ENCODE peak calls at places on chromosomes 3 and 15, in ten cellular contexts. H is IMR-90; A is lung; J is CD8-positive, alpha-beta T cell; L is right atrium auricular region; W is pancreas; G is breast epithelium; T is cardiac muscle cell; O is heart left ventricle; Z is endothelial cell of umbilical vein. S is an unnamed sample. For H3K36me3, the result is how much of the 10 kb centered on the place peaks cover.

GRCh38 chr3:35932995-35933394 is 293.7 kb downstream of the ARPP21 start:
- DNase-seq in T (peak), O (no peak), H (peak), G (no peak), A (no peak), L (no peak), W (no peak), Z (peak), J (no peak), S (peak)

GRCh38 chr3:166405465-166405864 is 568.2 kb upstream of the BCHE start:
- DNase-seq in H (no peak), A (no peak), W (no peak), Z (no peak), L (no peak), T (no peak), G (no peak), O (no peak), J (no peak), S (no peak)

GRCh38 chr3:2099028-2099671 is 484 bp downstream of the CNTN4 start:
- DNase-seq in Z (no peak), W (no peak), J (no peak), H (no peak), O (no peak), G (no peak), A (no peak), T (no peak), L (no peak), S (peak)

GRCh38 chr3:149277338-149277813 is 55.7 kb upstream of the CP start:
- DNase-seq in A (no peak), G (no peak), H (peak), W (no peak), T (peak), O (no peak), J (peak), Z (peak), L (no peak), S (no peak)

GRCh38 chr3:177646749-177647148 is 449.5 kb upstream of the TBL1XR1 start:
- DNase-seq in O (no peak), G (no peak), T (no peak), L (no peak), Z (no peak), H (no peak), A (no peak), J (peak), W (no peak), S (no peak)

GRCh38 chr3:174342206-174342605 is 516.9 kb upstream of the NAALADL2 start:
- DNase-seq in L (no peak), W (no peak), G (no peak), Z (no peak), J (no peak), A (no peak), H (peak), O (no peak), T (no peak), S (no peak)

GRCh38 chr3:18349197-18349798 is 75.8 kb downstream of the SATB1 start:
- DNase-seq in A (no peak), O (no peak), G (no peak), T (no peak), H (no peak), L (no peak), W (no peak), Z (no peak), J (no peak), S (no peak)

GRCh38 chr15:49495993-49496747 is 73.1 kb downstream of the FGF7 start:
- DNase-seq in H (peak), W (no peak), Z (no peak), T (peak), G (no peak), O (no peak), J (no peak), L (no peak), A (no peak), S (no peak)

GRCh38 chr15:58553365-58553918 is 121.7 kb downstream of the LIPC start:
- DNase-seq in T (no peak), H (no peak), W (no peak), J (no peak), O (no peak), L (peak), G (no peak), Z (no peak), A (no peak), S (no peak)

GRCh38 chr3:183185696-183186095 is 23.2 kb upstream of the LAMP3 start:
- DNase-seq in G (no peak), L (no peak), J (no peak), Z (peak), T (peak), O (no peak), W (no peak), H (peak), A (no peak), S (no peak)

GRCh38 chr3:8713901-8714759 is 19.5 kb upstream of the CAV3 start:
- DNase-seq in L (no peak), H (no peak), Z (no peak), A (no peak), J (no peak), T (peak), G (no peak), O (no peak), W (no peak), S (no peak)

GRCh38 chr15:62740141-62741004 is 302.2 kb upstream of the TPM1 start:
- DNase-seq in Z (no peak), L (no peak), A (no peak), T (peak), W (no peak), H (peak), G (no peak), J (no peak), O (no peak), S (no peak)

GRCh38 chr3:44050051-44050570 is 191.6 kb upstream of the TOPAZ1 start:
- DNase-seq in O (no peak), G (no peak), L (no peak), J (no peak), T (no peak), A (no peak), Z (no peak), W (no peak), H (no peak), S (no peak)

GRCh38 chr15:89482139-89482538 is 14.2 kb downstream of the RHCG start:
- DNase-seq in J (no peak), W (no peak), G (no peak), T (peak), A (no peak), Z (no peak), O (no peak), H (no peak), L (no peak), S (no peak)

GRCh38 chr3:50157821-50158556 is 2.9 kb downstream of the SEMA3F start:
- DNase-seq in W (no peak), J (no peak), T (peak), G (peak), O (no peak), A (no peak), Z (peak), H (peak), L (no peak), S (no peak)

DNA sequence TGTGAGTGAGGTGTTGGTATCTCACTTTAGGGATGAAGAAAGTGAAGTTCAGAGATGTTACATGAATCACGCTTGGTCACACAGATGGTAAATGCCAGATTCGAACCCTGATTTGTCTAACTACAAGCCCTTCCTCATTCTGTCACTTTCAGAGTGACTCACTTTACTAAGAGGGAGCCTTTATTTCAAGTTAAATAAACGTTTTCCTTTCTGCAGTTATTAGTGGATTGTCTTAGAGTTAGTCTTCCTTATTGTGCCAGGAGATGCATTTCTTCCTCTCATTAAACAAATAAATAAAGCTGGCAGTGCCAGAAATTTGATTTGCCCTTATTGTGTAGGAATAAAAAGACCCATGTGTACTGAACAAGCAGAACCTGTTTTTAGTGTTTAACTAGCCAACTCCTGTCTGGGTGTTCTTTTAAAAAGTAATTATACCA is 162.5 kb downstream of the AKAP13 start:
- DNase-seq in J (no peak), T (no peak), A (no peak), L (no peak), O (no peak), G (no peak), Z (peak), W (no peak), H (peak), S (no peak)
- H3K4me3 ChIP-seq in J (no peak), T (no peak), A (no peak), L (no peak), O (no peak), G (no peak), Z (no peak), W (peak), H (no peak), S (no peak)

DNA sequence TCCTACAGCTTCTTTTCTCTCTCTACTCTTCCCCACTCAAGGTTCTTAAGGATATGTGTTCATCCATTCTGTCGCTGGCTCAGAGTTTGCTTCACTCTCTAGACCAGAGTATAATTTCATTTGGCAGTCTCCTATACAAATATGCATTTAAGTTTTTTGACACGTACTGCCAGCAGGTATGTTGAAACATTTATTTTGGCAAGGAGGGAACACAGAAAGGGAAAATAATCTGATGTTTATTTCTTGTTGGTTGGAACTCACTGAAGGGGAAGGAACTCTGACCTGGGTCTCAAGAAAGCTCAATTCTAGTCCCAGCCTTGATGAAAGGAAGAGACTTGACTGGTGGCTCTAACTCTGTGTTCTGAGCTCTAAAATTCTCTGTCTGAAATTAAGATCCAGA is 21.6 kb downstream of the FANCD2 start:
- DNase-seq in G (no peak), T (no peak), L (no peak), Z (no peak), J (no peak), A (no peak), O (no peak), H (no peak), W (no peak), S (no peak)
- H3K36me3 ChIP-seq in G (under half), T (under half), L (under half), Z (under half), J (under half), A (under half), O (under half), H (under half), W (under half), S (under half)

DNA sequence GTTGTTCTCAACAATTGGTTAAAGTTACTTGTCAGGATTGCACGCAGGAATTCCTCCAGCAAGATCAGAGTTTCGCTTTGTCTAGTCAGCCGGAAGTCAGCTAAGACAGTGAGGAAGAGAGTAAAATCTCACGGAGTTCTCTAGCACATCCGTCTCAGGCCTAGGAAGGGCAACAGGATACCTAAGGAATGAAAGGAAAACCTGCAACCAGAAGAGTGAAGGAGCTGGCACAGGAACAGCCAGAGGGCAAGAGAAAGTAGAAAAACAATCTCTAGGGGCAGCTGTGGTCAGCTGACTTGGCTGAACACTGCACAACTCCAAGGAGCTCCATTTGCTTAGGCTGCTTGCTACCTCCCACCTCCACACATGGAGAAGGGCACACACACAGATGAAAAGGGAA is 23.7 kb downstream of the RORA start:
- DNase-seq in G (no peak), A (no peak), W (no peak), T (peak), O (no peak), H (no peak), Z (peak), L (no peak), J (no peak), S (no peak)
- H3K4me3 ChIP-seq in G (peak), A (no peak), W (no peak), T (no peak), O (peak), H (no peak), Z (peak), L (no peak), J (no peak), S (no peak)

GRCh38 chr15:65171428-65171827 is 13.7 kb downstream of the CLPX start:
- DNase-seq in T (no peak), G (no peak), J (no peak), A (no peak), O (no peak), W (no peak), H (peak), Z (no peak), L (no peak), S (no peak)
- H3K36me3 ChIP-seq in T (under half), G (under half), J (under half), A (under half), O (half or more), W (under half), H (under half), Z (under half), L (under half), S (half or more)

DNA sequence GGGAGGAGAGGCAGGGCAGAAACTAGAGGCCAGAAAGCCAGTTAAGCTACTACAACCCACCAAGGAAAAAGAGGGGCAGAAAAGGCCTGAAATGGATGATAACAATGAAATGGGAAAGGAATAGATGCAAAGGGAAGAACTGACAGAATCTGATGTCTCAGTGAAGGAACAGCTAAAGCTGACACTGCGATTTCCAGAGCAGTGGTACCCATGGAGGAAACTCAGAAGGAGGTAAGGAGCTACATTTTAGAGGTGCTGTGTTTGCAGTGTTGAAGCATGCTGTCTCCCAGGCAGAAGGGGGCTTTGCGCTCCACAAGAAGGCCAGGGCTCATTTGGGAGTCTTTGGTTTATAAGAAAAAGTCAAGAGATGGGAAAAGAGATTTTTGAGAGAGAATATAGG is 38.0 kb downstream of the ZBTB38 start:
- DNase-seq in G (no peak), J (no peak), Z (no peak), H (no peak), A (no peak), L (no peak), O (no peak), T (no peak), W (no peak), S (no peak)
- H3K4me3 ChIP-seq in G (no peak), J (no peak), Z (no peak), H (no peak), A (no peak), L (no peak), O (no peak), T (no peak), W (no peak), S (no peak)

GRCh38 chr3:10019326-10019725 is 6.9 kb upstream of the FANCD2 start:
- DNase-seq in H (no peak), A (no peak), O (no peak), J (no peak), L (no peak), T (no peak), Z (no peak), G (no peak), W (no peak), S (no peak)
- H3K36me3 ChIP-seq in H (under half), A (under half), O (half or more), J (under half), L (under half), T (under half), Z (under half), G (under half), W (under half), S (under half)

DNA sequence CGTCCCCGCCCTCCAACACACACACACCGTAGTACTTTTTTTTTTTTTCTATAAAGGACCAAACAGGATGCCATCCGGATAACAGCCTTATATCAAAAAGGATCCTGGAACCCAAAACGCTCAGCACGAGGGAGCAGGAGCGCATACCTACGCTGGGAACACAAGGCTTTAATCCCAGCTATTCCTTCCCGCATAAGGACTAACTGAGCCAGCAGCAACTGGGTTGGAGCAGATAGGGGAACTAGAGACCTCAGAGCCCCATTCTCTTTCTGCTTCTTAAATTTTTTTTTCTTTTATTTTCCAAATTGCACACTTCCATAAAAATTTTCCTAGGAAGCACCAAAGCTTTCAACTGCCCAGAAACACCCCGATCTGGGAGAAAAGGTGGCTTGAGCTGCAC is 1.3 kb downstream of the TRANK1 start:
- DNase-seq in G (no peak), A (no peak), H (no peak), W (no peak), Z (no peak), T (no peak), L (no peak), J (no peak), O (no peak), S (no peak)
- H3K4me3 ChIP-seq in G (peak), A (peak), H (peak), W (peak), Z (peak), T (peak), L (peak), J (peak), O (peak), S (peak)

DNA sequence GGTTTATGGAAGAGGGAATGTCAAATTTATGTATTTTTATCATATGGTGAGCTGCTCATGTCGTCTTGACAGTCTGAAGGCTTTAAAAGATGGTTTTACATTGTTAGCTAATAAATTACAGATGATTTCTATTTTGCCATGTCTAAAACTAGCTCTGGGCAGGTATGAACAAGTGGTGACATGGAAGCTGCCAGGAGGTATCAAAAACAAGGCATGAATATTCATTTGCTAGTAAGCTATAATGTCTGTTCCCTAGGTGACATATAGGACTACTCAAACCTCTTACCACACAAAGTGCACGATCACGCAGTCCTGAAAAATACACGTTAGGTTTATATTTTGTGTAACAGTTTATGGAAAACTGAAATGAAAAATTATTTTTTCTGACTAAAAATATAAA is 34.8 kb downstream of the ST3GAL6 start:
- DNase-seq in T (no peak), A (no peak), O (no peak), H (no peak), G (no peak), L (no peak), W (no peak), Z (no peak), J (no peak), S (no peak)
- H3K36me3 ChIP-seq in T (under half), A (under half), O (half or more), H (under half), G (under half), L (under half), W (under half), Z (under half), J (under half), S (under half)

DNA sequence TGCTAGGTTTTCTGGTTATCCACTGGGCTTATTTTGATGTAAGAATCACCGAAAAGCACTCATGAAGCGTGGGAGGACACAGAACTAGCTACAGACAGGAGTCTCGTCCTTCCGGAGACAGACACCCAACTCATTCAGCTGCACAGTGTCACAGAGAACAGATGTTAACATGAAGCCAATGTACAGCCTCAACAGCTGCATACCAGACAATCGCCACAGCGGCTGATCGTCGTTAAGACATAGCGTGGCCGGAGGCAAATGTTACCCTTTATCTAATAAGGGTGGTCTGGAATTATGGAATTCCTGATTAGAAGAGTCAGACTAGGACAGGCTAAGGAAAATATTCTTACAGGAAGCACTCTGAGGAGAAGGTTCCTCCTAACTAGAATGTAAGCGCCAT is 1.2 kb upstream of the PYGO1 start:
- DNase-seq in A (no peak), J (no peak), O (no peak), L (no peak), G (no peak), H (no peak), W (no peak), Z (no peak), T (peak), S (peak)
- H3K4me3 ChIP-seq in A (no peak), J (no peak), O (peak), L (no peak), G (peak), H (no peak), W (no peak), Z (no peak), T (no peak), S (no peak)

S was measured in BE2C.